ENCODE peak calls at places on chromosome 17, in four cellular contexts. E is mammary epithelial cell, K is tibial artery, Z is Peyer's patch. W is an unnamed sample.

GRCh38 chr17:47280072-47280811 is 26.6 kb downstream of the ITGB3 start:
- DNase-seq in Z (no peak), E (peak), K (peak), W (no peak)

GRCh38 chr17:80115159-80115558 is 13.8 kb downstream of the GAA start:
- DNase-seq in E (no peak), Z (no peak), K (no peak), W (no peak)

GRCh38 chr17:56269509-56269908 is 116.2 kb downstream of the ANKFN1 start:
- DNase-seq in K (no peak), Z (no peak), E (no peak), W (no peak)

GRCh38 chr17:82247175-82247823 is 18.5 kb downstream of the SLC16A3 start:
- DNase-seq in E (no peak), Z (no peak), K (no peak), W (no peak)

GRCh38 chr17:6772016-6772415 is 4.0 kb upstream of the FBXO39 start:
- DNase-seq in K (no peak), Z (no peak), E (no peak), W (no peak)

GRCh38 chr17:64994781-64995538 is 61.6 kb downstream of the GNA13 start:
- DNase-seq in Z (no peak), K (no peak), E (no peak), W (no peak)

GRCh38 chr17:73552300-73553088 is 91.8 kb downstream of the SDK2 start:
- DNase-seq in K (no peak), Z (no peak), E (no peak), W (no peak)

GRCh38 chr17:78933025-78933958 is 8.1 kb upstream of the TIMP2 start:
- DNase-seq in K (peak), Z (no peak), E (peak), W (peak)

GRCh38 chr17:50051606-50052005 is 4.3 kb upstream of the ITGA3 start:
- DNase-seq in K (no peak), E (no peak), Z (no peak), W (peak)

GRCh38 chr17:588519-588918 is 126.1 kb downstream of the VPS53 start:
- DNase-seq in E (no peak), K (no peak), Z (no peak), W (no peak)

GRCh38 chr17:36542755-36543154 is 2.0 kb upstream of the GGNBP2 start:
- DNase-seq in E (no peak), Z (no peak), K (no peak), W (no peak)

GRCh38 chr17:36544320-36545092 is at the start of gene GGNBP2:
- DNase-seq in Z (peak), K (peak), E (peak), W (peak)

GRCh38 chr17:36545093-36545464 is 360 bp downstream of the GGNBP2 start:
- DNase-seq in E (no peak), Z (no peak), K (no peak), W (no peak)

GRCh38 chr17:36545465-36546417 is 1.0 kb downstream of the GGNBP2 start:
- DNase-seq in K (peak), E (peak), Z (peak), W (peak)

DNA sequence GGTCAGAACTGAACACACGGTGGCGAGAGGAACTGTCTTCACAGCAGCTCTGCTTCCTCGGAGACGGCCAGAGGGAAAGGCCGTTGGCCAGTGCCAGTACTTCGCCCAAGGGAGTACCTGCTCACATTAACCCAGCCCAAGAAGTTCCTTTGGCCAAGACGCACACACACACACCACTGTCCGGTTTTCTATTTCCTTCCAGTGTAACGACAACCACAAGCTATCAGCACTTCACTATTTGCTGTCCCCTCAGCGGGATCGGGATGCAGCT is 735 bp upstream of the GGNBP2 start:
- DNase-seq in Z (peak), K (peak), E (peak), W (peak)
- TF ChIP-seq CTCF in Z (peak), K (no peak), E (no peak), W (peak)

DNA sequence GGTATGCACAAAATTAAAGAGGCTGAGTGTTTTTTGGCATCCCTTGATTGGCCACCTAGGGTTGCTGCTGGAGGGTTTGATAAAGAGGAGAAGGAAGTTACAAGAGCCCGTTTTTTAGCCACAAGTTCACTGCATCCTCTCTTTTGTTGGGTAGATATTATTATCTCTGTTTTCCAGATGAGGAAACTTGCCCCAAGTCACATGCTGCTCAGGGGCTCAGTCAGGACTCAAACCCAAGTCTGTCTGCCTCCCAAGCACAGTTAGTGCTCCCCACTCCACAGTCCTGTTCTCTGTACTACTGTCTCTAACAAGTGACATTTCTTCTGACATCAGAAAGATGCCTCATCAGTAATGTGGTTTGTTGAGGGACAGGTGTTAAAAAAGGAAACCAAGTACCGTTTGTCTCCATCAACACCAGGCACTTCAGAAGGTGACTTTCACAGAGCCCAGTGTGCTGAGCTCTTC is 1.4 kb downstream of the NT5M start:
- DNase-seq in K (no peak), Z (no peak), E (no peak), W (peak)
- H3K4me3 ChIP-seq in K (no peak), Z (no peak), E (no peak), W (no peak)

DNA sequence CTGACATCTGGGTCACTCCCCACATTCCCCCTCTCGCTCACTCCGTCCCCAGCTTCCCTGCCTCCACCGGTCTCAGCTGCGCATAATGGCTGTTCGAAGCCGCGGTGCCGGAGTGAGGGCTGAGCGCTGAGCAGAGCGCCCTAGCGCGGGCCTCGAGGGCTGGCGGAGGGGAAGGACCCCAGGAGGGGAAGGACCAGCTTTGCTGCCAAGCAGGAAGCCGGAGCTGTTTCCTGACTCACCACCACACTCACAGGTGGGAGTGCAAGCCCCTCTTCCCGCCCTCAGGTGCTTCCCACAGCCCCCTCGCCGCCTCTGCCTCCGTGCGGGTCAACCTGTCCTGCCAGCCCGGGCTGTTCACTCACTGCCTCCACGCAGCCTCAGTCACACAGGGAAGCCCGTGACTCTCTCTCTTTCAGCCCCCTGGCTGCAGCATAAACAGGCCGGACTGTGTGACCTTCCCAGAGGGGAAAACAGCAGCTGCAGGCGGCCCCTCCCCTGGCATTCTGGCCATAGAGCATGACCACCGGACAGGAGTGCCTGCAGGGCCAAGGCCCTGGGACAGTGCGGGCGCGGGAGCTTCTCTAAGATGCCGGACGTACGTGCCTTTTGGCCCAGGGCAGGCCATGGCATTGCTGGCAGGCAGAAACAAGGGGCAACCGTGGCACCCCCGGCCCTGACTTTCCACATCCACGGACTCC is 23.7 kb downstream of the SLC43A2 start:
- DNase-seq in K (no peak), E (no peak), Z (no peak), W (no peak)
- TF ChIP-seq CTCF in K (no peak), E (no peak), Z (no peak), W (no peak)

GRCh38 chr17:48998557-48999440 is 1.6 kb downstream of the IGF2BP1 start:
- DNase-seq in K (no peak), Z (no peak), E (no peak), W (no peak)
- H3K4me3 ChIP-seq in K (no peak), Z (no peak), E (no peak), W (peak)

W was measured in GM12865.